ENCODE peak calls at places on chromosomes 2 and 18, in six cellular contexts. M is pancreas, Q is body of pancreas, H is ovary, Z is heart left ventricle, A is kidney. P is an unnamed sample.

GRCh38 chr18:76679877-76680276 is 142.5 kb upstream of the ZNF236 start:
- DNase-seq in M (no peak), Z (no peak), A (no peak), Q (no peak), H (no peak), P (no peak)

GRCh38 chr2:75327334-75327733 is 128.0 kb upstream of the TACR1 start:
- DNase-seq in A (no peak), Q (no peak), Z (no peak), H (no peak), M (no peak), P (no peak)

GRCh38 chr2:219219781-219220532 is 1.2 kb upstream of the ABCB6 start:
- DNase-seq in Q (no peak), Z (no peak), M (no peak), H (no peak), A (peak), P (no peak)

GRCh38 chr2:234425923-234426603 is 70.8 kb downstream of the ARL4C start:
- DNase-seq in H (no peak), M (no peak), A (no peak), Z (no peak), Q (no peak), P (no peak)

GRCh38 chr18:46518438-46518837 is 138.6 kb downstream of the LOXHD1 start:
- DNase-seq in M (no peak), H (no peak), A (no peak), Q (no peak), Z (peak), P (no peak)

GRCh38 chr2:28649481-28650260 is 102.0 kb upstream of the PPP1CB start:
- DNase-seq in Z (no peak), H (no peak), M (no peak), A (no peak), Q (no peak), P (no peak)

GRCh38 chr2:180077295-180077906 is 70.3 kb upstream of the CWC22 start:
- DNase-seq in A (no peak), Q (no peak), Z (no peak), H (no peak), M (no peak), P (no peak)

GRCh38 chr2:206693399-206694137 is 24.6 kb downstream of the DYTN start:
- DNase-seq in Q (peak), M (no peak), A (no peak), H (no peak), Z (no peak), P (peak)

GRCh38 chr2:113278812-113279139 is at the start of gene PAX8:
- DNase-seq in M (no peak), H (no peak), Z (no peak), A (peak), Q (no peak), P (no peak)

GRCh38 chr2:138209009-138209408 is 244.7 kb downstream of the HNMT start:
- DNase-seq in A (no peak), Q (no peak), Z (no peak), M (no peak), H (no peak), P (no peak)

GRCh38 chr18:54712315-54712714 is 116.0 kb upstream of the RAB27B start:
- DNase-seq in M (no peak), H (no peak), Z (no peak), A (no peak), Q (no peak), P (peak)

GRCh38 chr2:1600191-1601063 is 143.9 kb downstream of the PXDN start:
- DNase-seq in Q (no peak), Z (no peak), H (peak), A (peak), M (no peak), P (no peak)

GRCh38 chr2:241291152-241291551 is 24.3 kb downstream of the HDLBP start:
- DNase-seq in M (no peak), A (no peak), Z (no peak), H (no peak), Q (no peak), P (no peak)

GRCh38 chr18:30361864-30362540 is 680.5 kb downstream of the DSC3 start:
- DNase-seq in H (no peak), A (peak), Z (no peak), Q (no peak), M (no peak), P (no peak)

GRCh38 chr2:147714582-147714981 is 130.2 kb upstream of the ACVR2A start:
- DNase-seq in Z (no peak), H (no peak), M (no peak), Q (no peak), A (no peak), P (no peak)

GRCh38 chr2:43225093-43225787 is 1.2 kb downstream of the ZFP36L2 start:
- DNase-seq in M (peak), Q (peak), H (peak), A (peak), Z (peak), P (no peak)

GRCh38 chr2:217837001-217837491 is 165.7 kb downstream of the TNS1 start:
- DNase-seq in M (peak), Q (peak), H (peak), A (peak), Z (peak), P (no peak)

GRCh38 chr2:239566162-239566994 is 165.6 kb upstream of the HDAC4 start:
- DNase-seq in H (no peak), Z (no peak), A (no peak), M (no peak), Q (no peak), P (no peak)

GRCh38 chr18:3048121-3048520 is 35.2 kb upstream of the LPIN2 start:
- DNase-seq in Z (no peak), A (no peak), M (no peak), H (no peak), Q (no peak), P (no peak)

GRCh38 chr2:46384457-46384815 is 87.2 kb downstream of the EPAS1 start:
- DNase-seq in A (no peak), M (no peak), Q (no peak), Z (no peak), H (no peak), P (no peak)

GRCh38 chr2:7726989-7727388 is 809.8 kb downstream of the RNF144A start:
- DNase-seq in A (no peak), M (no peak), Z (no peak), H (no peak), Q (no peak), P (no peak)

GRCh38 chr2:37414470-37414949 is 70.1 kb downstream of the QPCT start:
- DNase-seq in Z (no peak), M (no peak), H (no peak), Q (no peak), A (no peak), P (no peak)

GRCh38 chr2:167293172-167293781 is 405.0 kb downstream of the XIRP2 start:
- DNase-seq in Q (peak), H (no peak), M (no peak), Z (peak), A (peak), P (no peak)

GRCh38 chr2:114642988-114643553 is 200.6 kb downstream of the DPP10 start:
- DNase-seq in H (no peak), M (no peak), Z (no peak), A (no peak), Q (no peak), P (no peak)

GRCh38 chr2:96856776-96857673 is 791 bp downstream of the ANKRD39 start:
- DNase-seq in Z (peak), Q (no peak), A (peak), H (no peak), M (no peak), P (no peak)

GRCh38 chr2:127404466-127405251 is 13.6 kb upstream of the PROC start:
- DNase-seq in Q (no peak), H (no peak), A (no peak), Z (no peak), M (no peak), P (no peak)

GRCh38 chr18:9353596-9353995 is 19.0 kb downstream of the TWSG1 start:
- DNase-seq in Z (no peak), M (no peak), Q (no peak), A (no peak), H (no peak), P (no peak)

GRCh38 chr2:199850718-199851498 is at the start of gene FTCDNL1:
- DNase-seq in A (peak), Z (peak), Q (peak), H (peak), M (peak), P (no peak)

GRCh38 chr2:168583710-168584521 is 127.8 kb downstream of the CERS6 start:
- DNase-seq in Z (no peak), Q (peak), M (no peak), A (no peak), H (no peak), P (no peak)

GRCh38 chr2:47034973-47035609 is 119.5 kb upstream of the MCFD2 start:
- DNase-seq in H (no peak), Q (peak), M (no peak), A (no peak), Z (peak), P (no peak)

GRCh38 chr2:155099784-155100183 is 401.3 kb downstream of the KCNJ3 start:
- DNase-seq in M (no peak), A (no peak), H (no peak), Q (peak), Z (no peak), P (no peak)

GRCh38 chr2:122736279-122736678 is 980.8 kb downstream of the TSN start:
- DNase-seq in Z (no peak), A (no peak), H (no peak), Q (no peak), M (no peak), P (no peak)

GRCh38 chr2:135152361-135152760 is 100.3 kb downstream of the RAB3GAP1 start:
- DNase-seq in A (no peak), M (no peak), Z (no peak), Q (no peak), H (no peak), P (no peak)

GRCh38 chr2:162226836-162227235 is 16.4 kb downstream of the FAP start:
- DNase-seq in M (no peak), Z (no peak), H (no peak), A (no peak), Q (no peak), P (no peak)

GRCh38 chr2:12661472-12661871 is 55.3 kb upstream of the TRIB2 start:
- DNase-seq in H (no peak), M (no peak), Q (no peak), Z (no peak), A (no peak), P (no peak)

GRCh38 chr18:33123852-33124251 is 316.7 kb downstream of the CCDC178 start:
- DNase-seq in Z (no peak), Q (no peak), H (no peak), A (no peak), M (no peak), P (no peak)
- TF ChIP-seq CTCF in Z (no peak), Q (no peak), H (no peak), A (no peak), M (no peak), P (no peak)

GRCh38 chr18:10518595-10519273 is 7.1 kb upstream of the NAPG start:
- DNase-seq in A (peak), Z (peak), Q (peak), H (peak), M (no peak), P (no peak)
- H3K4me3 ChIP-seq in A (peak), Z (no peak), Q (no peak), H (no peak), M (no peak), P (no peak)

DNA sequence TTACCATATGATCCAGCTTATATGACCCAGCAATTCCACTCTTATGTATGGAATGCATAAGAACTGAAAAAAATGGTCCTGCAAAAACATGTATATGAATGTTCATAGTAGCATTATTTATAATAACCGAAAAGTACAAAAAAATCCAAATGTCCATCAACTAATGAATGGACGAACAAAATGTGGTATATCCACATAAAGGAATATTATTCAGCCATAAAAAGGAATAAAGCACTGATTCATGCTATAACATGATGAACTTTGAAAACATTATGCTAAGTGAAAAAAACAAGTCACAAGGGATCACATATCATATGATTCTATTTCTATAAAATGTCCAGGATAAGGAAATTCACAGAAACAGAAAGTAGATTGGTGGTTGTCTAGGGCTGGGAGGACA is 10.1 kb upstream of the DIS3L2 start:
- DNase-seq in Q (no peak), M (no peak), Z (no peak), H (no peak), A (no peak), P (no peak)
- TF ChIP-seq CTCF in Q (no peak), M (no peak), Z (no peak), H (no peak), A (no peak), P (no peak)

GRCh38 chr2:65231892-65232477 is 4.4 kb downstream of the ACTR2 start:
- DNase-seq in Q (no peak), M (no peak), H (no peak), Z (no peak), A (no peak), P (no peak)

GRCh38 chr2:65227471-65228248 is at the start of gene ACTR2:
- DNase-seq in A (peak), M (peak), H (peak), Q (peak), Z (peak), P (peak)

GRCh38 chr2:65228249-65228750 is 669 bp downstream of the ACTR2 start:
- DNase-seq in Q (no peak), H (no peak), Z (no peak), M (no peak), A (no peak), P (no peak)

GRCh38 chr2:65232636-65233035 is 5.0 kb downstream of the ACTR2 start:
- DNase-seq in Z (no peak), H (no peak), A (no peak), M (no peak), Q (no peak), P (peak)

DNA sequence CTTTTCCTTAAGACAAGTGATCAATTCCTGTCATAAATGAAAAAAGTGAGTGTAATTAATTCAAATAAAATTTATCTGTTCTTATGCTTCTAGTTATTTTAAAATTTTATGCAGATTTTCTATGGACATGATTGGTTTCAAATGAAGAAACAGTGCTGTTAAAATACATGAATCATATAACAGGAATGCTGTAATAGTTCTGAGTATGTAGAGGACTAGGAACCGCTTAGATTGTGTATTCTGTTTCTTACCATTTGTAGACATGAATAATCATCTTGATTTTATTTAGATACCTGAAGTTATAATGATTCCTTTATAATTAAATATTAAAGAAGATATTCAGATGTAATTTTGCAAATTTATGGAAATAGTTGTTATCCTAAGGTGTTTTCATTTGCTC is 3.5 kb downstream of the ACTR2 start:
- DNase-seq in Q (no peak), H (no peak), M (no peak), A (no peak), Z (no peak), P (no peak)
- H3K4me3 ChIP-seq in Q (no peak), H (no peak), M (no peak), A (no peak), Z (no peak), P (no peak)

GRCh38 chr2:26846334-26846863 is 1.5 kb upstream of the DPYSL5 start:
- DNase-seq in Q (peak), M (peak), Z (peak), A (peak), H (peak), P (peak)
- TF ChIP-seq CTCF in Q (peak), M (peak), Z (peak), A (peak), H (peak), P (peak)

DNA sequence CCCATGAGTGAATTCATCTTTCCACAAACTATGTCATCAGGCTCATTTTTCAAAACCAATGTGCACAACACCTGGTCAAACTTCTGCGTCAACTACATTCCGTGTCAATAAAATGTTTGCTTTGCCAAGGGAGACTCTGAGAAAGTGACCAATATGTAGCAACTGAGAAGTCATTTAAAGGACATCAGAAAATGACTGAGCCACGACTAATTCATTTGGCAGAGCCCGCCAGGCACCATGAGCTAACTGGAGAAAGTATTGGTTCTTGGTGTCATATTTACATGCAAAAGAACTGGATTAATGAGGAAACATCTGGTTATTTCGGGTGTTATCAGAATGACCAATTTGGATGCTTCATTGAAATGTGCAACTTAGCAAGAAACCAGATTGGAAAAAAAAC is 7.2 kb downstream of the RND3 start:
- DNase-seq in A (no peak), Q (peak), M (no peak), Z (no peak), H (no peak), P (no peak)
- H3K4me3 ChIP-seq in A (no peak), Q (no peak), M (no peak), Z (no peak), H (no peak), P (peak)

GRCh38 chr2:61426267-61426897 is 44.5 kb downstream of the USP34 start:
- DNase-seq in A (no peak), Z (no peak), H (no peak), M (peak), Q (peak), P (no peak)
- TF ChIP-seq CTCF in A (peak), Z (no peak), H (no peak), M (peak), Q (peak), P (peak)